ENCODE peak calls at places on chromosomes 11 and 22, in six cellular contexts. N is lower lobe of right lung; F is cardiac muscle cell; X is CD4-positive, CD25-positive, alpha-beta regulatory T cell; W is RWPE2; H is mammary epithelial cell. Z is an unnamed sample.
A peak's percentile ranks its signal among the peaks of the same experiment; 100 is the strongest.

GRCh38 chr11:130786987-130787688 is 129.1 kb downstream of the SNX19 start:
- DNase-seq in N (no peak), F (no peak), W (no peak), H (peak; percentile 71), X (no peak), Z (no peak)

GRCh38 chr11:12102588-12103410 is 7.6 kb upstream of the MICAL2 start:
- DNase-seq in H (no peak), N (no peak), W (no peak), X (no peak), F (no peak), Z (no peak)

GRCh38 chr11:62546937-62547625 is 475 bp upstream of the AHNAK start:
- DNase-seq in N (no peak), H (peak; percentile 72), X (no peak), F (no peak), W (peak; percentile 71), Z (peak; percentile 80)

GRCh38 chr22:25067851-25068421 is 115.4 kb downstream of the KIAA1671 start:
- DNase-seq in F (no peak), W (no peak), H (no peak), X (peak; percentile 89), N (peak; percentile 52), Z (peak; percentile 90)

GRCh38 chr11:81979444-81979843 is 754.2 kb downstream of the FAM181B start:
- DNase-seq in X (no peak), W (no peak), N (no peak), H (no peak), F (no peak), Z (no peak)

GRCh38 chr11:7299393-7299792 is 47.7 kb downstream of the SYT9 start:
- DNase-seq in F (no peak), H (no peak), W (no peak), X (no peak), N (no peak), Z (no peak)

GRCh38 chr22:40396882-40397281 is 26.5 kb downstream of the SGSM3 start:
- DNase-seq in N (peak; percentile 75), W (peak; percentile 70), F (no peak), H (peak; percentile 60), X (no peak), Z (peak; percentile 56)

GRCh38 chr11:118295199-118295598 is 9.3 kb upstream of the CD3E start:
- DNase-seq in F (no peak), H (no peak), X (no peak), N (no peak), W (no peak), Z (no peak)

GRCh38 chr11:17267576-17267975 is 9.0 kb upstream of the NUCB2 start:
- DNase-seq in F (no peak), H (peak; percentile 99), X (no peak), N (no peak), W (peak; percentile 75), Z (no peak)

GRCh38 chr22:46576556-46577351 is 39.3 kb upstream of the CELSR1 start:
- DNase-seq in N (peak; percentile 70), X (peak; percentile 59), F (peak; percentile 82), W (peak; percentile 19), H (peak; percentile 39), Z (peak; percentile 68)

GRCh38 chr22:21611210-21611977 is 18.4 kb downstream of the YDJC start:
- DNase-seq in F (no peak), W (no peak), X (no peak), N (no peak), H (no peak), Z (no peak)

GRCh38 chr11:132033051-132033450 is 662.6 kb downstream of the NTM start:
- DNase-seq in X (no peak), F (no peak), H (no peak), N (no peak), W (no peak), Z (no peak)

GRCh38 chr11:132744771-132745170 is 787.5 kb downstream of the OPCML start:
- DNase-seq in X (no peak), F (no peak), W (no peak), H (no peak), N (no peak), Z (no peak)

GRCh38 chr22:41907436-41908401 is 7.2 kb downstream of the SHISA8 start:
- DNase-seq in X (no peak), W (no peak), H (no peak), N (no peak), F (no peak), Z (no peak)

GRCh38 chr11:126512741-126513715 is 157.5 kb downstream of the ST3GAL4 start:
- DNase-seq in H (no peak), X (no peak), N (no peak), F (no peak), W (no peak), Z (peak; percentile 54)

GRCh38 chr22:30457964-30458363 is 13.9 kb downstream of the SEC14L3 start:
- DNase-seq in H (no peak), F (no peak), W (no peak), X (no peak), N (no peak), Z (no peak)

GRCh38 chr11:68855205-68855978 is 13.7 kb upstream of the CPT1A start:
- DNase-seq in F (no peak), W (no peak), H (no peak), X (no peak), N (peak; percentile 58), Z (peak; percentile 83)

GRCh38 chr22:36010913-36011312 is 17.7 kb downstream of the RBFOX2 start:
- DNase-seq in X (no peak), H (peak; percentile 67), N (no peak), W (no peak), F (no peak), Z (no peak)

GRCh38 chr11:8809185-8809584 is 101.8 kb upstream of the AKIP1 start:
- DNase-seq in W (no peak), N (no peak), H (peak; percentile 23), X (no peak), F (no peak), Z (no peak)

GRCh38 chr11:120521176-120521575 is 9.6 kb downstream of the GRIK4 start:
- DNase-seq in W (no peak), N (peak; percentile 18), F (no peak), X (no peak), H (no peak), Z (no peak)
- H3K4me3 ChIP-seq in W (no peak overlapping the region), N (no peak overlapping the region), F (no peak overlapping the region), X (no peak overlapping the region), H (no peak overlapping the region), Z (no peak overlapping the region)

DNA sequence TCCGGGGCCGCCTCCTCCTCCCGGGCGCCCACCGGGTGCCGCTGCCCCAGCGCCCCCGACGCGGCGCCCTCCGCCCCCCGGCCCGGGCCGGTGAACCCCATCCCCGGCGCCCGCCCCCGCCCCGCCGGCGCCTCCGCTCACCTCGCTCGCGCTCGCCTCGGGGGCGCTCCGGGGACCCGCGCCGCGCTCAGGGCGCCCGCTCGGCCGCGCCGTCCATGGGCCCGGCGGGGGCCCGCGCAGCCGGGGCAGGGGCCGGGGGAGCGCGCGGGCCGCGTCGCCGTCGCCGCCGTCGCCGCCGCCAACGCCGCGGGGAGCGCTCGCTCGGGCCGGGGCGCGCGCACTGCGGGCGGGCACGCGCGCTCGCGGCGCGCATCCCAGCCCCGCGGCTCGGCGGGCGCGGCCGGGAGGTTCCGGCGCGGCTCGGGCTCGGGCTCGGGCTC is 291 bp downstream of the DUSP8 start:
- DNase-seq in X (no peak), W (no peak), N (no peak), H (no peak), F (no peak), Z (no peak)
- H3K4me1 ChIP-seq in X (peaks cover 40% of the 10 kb centered on the region), W (no peaks in the 10 kb centered on the region), N (peaks cover 32% of the 10 kb centered on the region), H (peaks cover 10% of the 10 kb centered on the region), F (peaks cover 3% of the 10 kb centered on the region), Z (no peaks in the 10 kb centered on the region)

GRCh38 chr11:57348052-57348451 is 9.9 kb downstream of the P2RX3 start:
- DNase-seq in X (no peak), N (no peak), F (no peak), H (no peak), W (no peak), Z (peak; percentile 57)

GRCh38 chr11:57353024-57353423 is 14.9 kb downstream of the P2RX3 start:
- DNase-seq in F (no peak), N (no peak), X (no peak), H (no peak), W (no peak), Z (peak; percentile 23)

GRCh38 chr11:57347336-57347735 is 9.2 kb downstream of the P2RX3 start:
- DNase-seq in W (no peak), H (no peak), X (no peak), F (no peak), N (no peak), Z (peak; percentile 49)

GRCh38 chr11:57348636-57349323 is 10.6 kb downstream of the P2RX3 start:
- DNase-seq in X (no peak), W (no peak), N (no peak), H (no peak), F (no peak), Z (no peak)

DNA sequence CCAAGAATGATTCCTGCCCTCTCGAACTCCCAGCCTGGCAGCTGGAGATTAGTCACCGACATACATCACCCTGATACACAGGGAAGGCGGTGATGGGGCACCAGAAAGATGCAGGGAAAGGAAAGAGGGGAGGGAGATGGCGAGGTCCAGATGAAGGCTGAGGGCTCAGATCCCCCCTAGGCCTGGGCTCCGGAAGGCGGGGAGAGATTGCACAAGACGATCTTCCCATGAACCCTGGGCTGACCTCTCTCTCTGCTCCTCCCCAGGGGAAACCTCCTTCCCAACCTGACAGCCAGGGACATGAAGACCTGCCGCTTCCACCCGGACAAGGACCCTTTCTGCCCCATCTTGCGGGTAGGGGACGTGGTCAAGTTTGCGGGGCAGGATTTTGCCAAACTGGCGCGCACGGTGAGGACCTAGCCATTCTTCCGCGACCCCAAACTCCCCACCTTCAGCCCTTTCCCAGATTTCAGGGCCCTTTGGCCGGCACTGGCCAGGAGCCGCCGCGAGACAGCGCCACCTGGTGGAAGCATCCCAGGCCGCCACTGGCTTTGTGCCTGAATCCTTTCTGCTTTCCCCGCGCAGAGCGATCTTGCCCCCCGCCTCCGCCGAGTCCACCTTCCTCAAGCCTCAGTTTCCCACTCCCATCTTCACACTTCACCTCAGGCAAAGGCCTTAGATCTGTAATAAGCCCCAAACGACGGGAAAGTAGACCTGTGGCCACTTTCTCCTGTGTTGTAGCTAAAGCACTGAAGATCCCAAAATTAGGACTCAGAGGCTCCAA is 11.5 kb downstream of the P2RX3 start:
- DNase-seq in X (peak; percentile 39), N (peak; percentile 79), H (no peak), W (no peak), F (peak; percentile 76), Z (peak; percentile 93)
- H3K4me3 ChIP-seq in X (no peak overlapping the region), N (no peak overlapping the region), H (no peak overlapping the region), W (no peak overlapping the region), F (no peak overlapping the region), Z (no peak overlapping the region)

GRCh38 chr22:45496451-45496941 is 6.2 kb upstream of the FBLN1 start:
- DNase-seq in H (no peak), W (no peak), N (no peak), F (no peak), X (no peak), Z (peak; percentile 66)

GRCh38 chr22:45499746-45500145 is 2.9 kb upstream of the FBLN1 start:
- DNase-seq in W (no peak), H (no peak), F (no peak), X (no peak), N (peak; percentile 50), Z (peak; percentile 57)

GRCh38 chr22:45493286-45493771 is 9.4 kb upstream of the FBLN1 start:
- DNase-seq in N (peak; percentile 15), H (no peak), X (no peak), W (no peak), F (no peak), Z (peak; percentile 66)

GRCh38 chr22:45497268-45497667 is 5.4 kb upstream of the FBLN1 start:
- DNase-seq in W (no peak), F (no peak), N (no peak), X (no peak), H (no peak), Z (no peak)

DNA sequence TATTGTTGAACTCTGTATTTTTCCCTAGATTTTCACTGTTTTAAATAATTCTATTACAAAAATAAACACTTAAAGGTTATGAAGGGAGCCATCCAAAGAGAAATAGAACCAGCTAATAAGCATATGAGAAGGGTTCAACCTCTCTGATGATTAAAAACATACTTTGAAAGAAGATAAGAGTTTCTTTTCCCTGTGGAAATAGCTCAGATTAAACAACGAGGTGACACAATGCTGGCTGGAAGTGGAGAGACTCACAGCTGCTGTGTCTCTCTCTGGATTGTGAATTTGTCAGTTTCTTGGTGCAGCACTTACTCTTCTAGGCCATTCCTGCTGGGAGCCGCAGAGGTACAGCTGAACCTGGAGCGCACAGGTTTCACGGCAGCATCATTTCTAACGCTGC is 4.9 kb upstream of the FBLN1 start:
- DNase-seq in X (no peak), H (no peak), W (no peak), F (no peak), N (no peak), Z (peak; percentile 24)
- H3K4me1 ChIP-seq in X (no peaks in the 10 kb centered on the region), H (peaks cover 9% of the 10 kb centered on the region), W (no peaks in the 10 kb centered on the region), F (peaks cover 4% of the 10 kb centered on the region), N (no peaks in the 10 kb centered on the region), Z (no peaks in the 10 kb centered on the region)